ENCODE peak calls at places on chromosomes 1 and 21, in five cellular contexts. Z, C, Q, N and V are unnamed samples.

GRCh38 chr1:230281531-230281930 is 144.6 kb downstream of the PGBD5 start:
- DNase-seq in Q (no peak), Z (no peak), C (no peak), N (no peak), V (no peak)

GRCh38 chr1:240256836-240257503 is 165.3 kb downstream of the FMN2 start:
- DNase-seq in Z (no peak), N (no peak), C (no peak), Q (no peak), V (no peak)

GRCh38 chr1:150168960-150169565 is 19.3 kb downstream of the PLEKHO1 start:
- DNase-seq in C (peak), Z (peak), N (peak), Q (peak), V (peak)

GRCh38 chr1:47407481-47407880 is 8.6 kb upstream of the FOXE3 start:
- DNase-seq in Z (no peak), C (peak), N (no peak), Q (no peak), V (no peak)

GRCh38 chr1:205985330-205986005 is 17.7 kb downstream of the RAB7B start:
- DNase-seq in Q (peak), N (no peak), C (no peak), Z (no peak), V (no peak)

GRCh38 chr1:2610036-2610720 is 22.6 kb downstream of the MMEL1 start:
- DNase-seq in Z (no peak), N (no peak), C (peak), Q (no peak), V (no peak)

GRCh38 chr1:50251592-50252165 is 143.0 kb downstream of the ELAVL4 start:
- DNase-seq in Q (no peak), Z (peak), N (no peak), C (no peak), V (no peak)

GRCh38 chr1:22978299-22978698 is 5.6 kb upstream of the LACTBL1 start:
- DNase-seq in N (peak), Z (no peak), C (peak), Q (peak), V (peak)

GRCh38 chr1:180571832-180572636 is 13.3 kb downstream of the OVAAL start:
- DNase-seq in C (no peak), Z (no peak), Q (peak), N (peak), V (no peak)

GRCh38 chr1:15056515-15057285 is 96.8 kb upstream of the TMEM51 start:
- DNase-seq in C (peak), Q (peak), N (peak), Z (no peak), V (peak)

GRCh38 chr1:241550318-241550717 is 18.1 kb downstream of the KMO start:
- DNase-seq in C (no peak), Z (no peak), N (no peak), Q (no peak), V (no peak)

GRCh38 chr1:186218661-186219352 is 156.2 kb downstream of the TPR start:
- DNase-seq in C (no peak), Z (no peak), Q (no peak), N (no peak), V (no peak)

GRCh38 chr1:50595874-50596273 is 172.6 kb upstream of the DMRTA2 start:
- DNase-seq in Q (no peak), N (no peak), C (no peak), Z (no peak), V (no peak)

GRCh38 chr1:43274125-43274803 is 4.5 kb downstream of the TMEM125 start:
- DNase-seq in N (peak), C (peak), Q (peak), Z (no peak), V (peak)

GRCh38 chr21:35540950-35541632 is 492.0 kb upstream of the RUNX1 start:
- DNase-seq in Q (peak), C (peak), Z (no peak), N (no peak), V (no peak)

GRCh38 chr1:110878993-110879392 is 6.0 kb downstream of the CD53 start:
- DNase-seq in N (no peak), Z (no peak), Q (no peak), C (no peak), V (no peak)

GRCh38 chr1:11500881-11501280 is 21.9 kb downstream of the DISP3 start:
- DNase-seq in N (no peak), Z (no peak), C (no peak), Q (no peak), V (no peak)

GRCh38 chr1:165580931-165581871 is 37.4 kb downstream of the LRRC52 start:
- DNase-seq in Q (peak), Z (no peak), C (peak), N (peak), V (peak)

GRCh38 chr1:10877894-10878293 is 81.4 kb upstream of the CASZ1 start:
- DNase-seq in Z (no peak), N (no peak), Q (no peak), C (no peak), V (no peak)

GRCh38 chr1:90126834-90127233 is 131.9 kb downstream of the ZNF326 start:
- DNase-seq in Q (no peak), Z (no peak), N (no peak), C (no peak), V (no peak)

GRCh38 chr1:23010734-23011449 is 4.8 kb downstream of the TEX46 start:
- DNase-seq in N (peak), Q (peak), Z (no peak), C (peak), V (peak)

GRCh38 chr1:203465146-203465798 is 10.3 kb upstream of the PRELP start:
- DNase-seq in Z (no peak), C (no peak), Q (no peak), N (no peak), V (no peak)

GRCh38 chr21:37552496-37553399 is 186.2 kb downstream of the DYRK1A start:
- DNase-seq in N (no peak), Q (no peak), Z (no peak), C (no peak), V (no peak)

GRCh38 chr1:53061859-53062714 is at the start of gene PODN:
- DNase-seq in Q (no peak), Z (peak), C (peak), N (peak), V (peak)
- H3K4me3 ChIP-seq in Q (peak), Z (peak), C (peak), N (peak), V (peak)

DNA sequence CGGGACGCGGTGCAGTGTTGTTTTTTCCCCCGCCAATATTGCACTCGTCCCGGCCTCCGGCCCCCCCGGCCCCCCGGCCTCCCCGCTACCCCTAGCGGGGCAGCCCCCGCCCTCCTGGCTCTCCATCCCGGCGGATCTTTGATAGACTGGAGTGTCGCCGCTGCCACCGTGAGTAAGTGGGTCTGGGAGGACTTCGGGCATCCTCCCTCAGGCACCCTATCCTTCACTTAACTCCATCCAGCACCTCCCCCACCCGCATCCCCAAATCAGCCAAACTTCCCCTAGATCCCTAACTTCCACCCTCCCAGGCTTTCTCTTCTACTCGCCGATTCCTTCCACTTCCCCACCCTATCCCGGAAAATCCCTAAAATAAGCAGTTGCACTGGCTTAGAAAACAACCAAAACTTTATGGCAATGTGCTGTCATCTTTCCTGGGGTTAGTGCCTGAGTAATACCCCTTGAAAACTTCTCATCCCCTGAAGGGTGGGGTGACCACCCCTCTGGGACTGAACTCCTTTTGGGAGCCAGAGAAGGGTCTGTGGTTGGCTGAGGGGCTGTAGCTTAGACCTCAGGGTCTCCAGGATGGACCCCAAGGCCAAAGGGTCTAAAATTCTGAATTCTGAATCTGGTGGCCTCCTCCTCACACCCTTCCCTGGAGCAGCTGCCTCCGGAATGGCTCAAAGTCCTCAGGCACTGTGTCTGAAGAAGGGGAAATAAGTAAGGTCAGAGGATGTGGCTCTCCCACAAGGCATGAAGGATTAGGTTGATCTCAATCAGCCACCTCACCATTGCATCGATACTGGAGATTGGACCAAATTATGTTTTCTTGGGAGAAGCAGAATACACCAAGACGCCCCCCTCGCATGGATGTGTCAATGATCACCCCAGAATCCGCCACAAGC is 12.2 kb downstream of the THBS3 start:
- DNase-seq in N (peak), Q (no peak), C (no peak), Z (no peak), V (peak)
- H3K4me3 ChIP-seq in N (peak), Q (peak), C (peak), Z (peak), V (peak)

GRCh38 chr1:19405195-19405760 is 80.1 kb downstream of the CAPZB start:
- DNase-seq in Q (no peak), N (no peak), C (no peak), Z (peak), V (no peak)
- H3K4me3 ChIP-seq in Q (no peak), N (no peak), C (no peak), Z (no peak), V (no peak)

GRCh38 chr1:97693601-97694000 is 227.2 kb downstream of the DPYD start:
- DNase-seq in Q (peak), N (no peak), Z (no peak), C (peak), V (no peak)
- H3K4me3 ChIP-seq in Q (no peak), N (no peak), Z (no peak), C (no peak), V (no peak)

GRCh38 chr21:42429856-42430255 is 26.2 kb downstream of the UBASH3A start:
- DNase-seq in Q (no peak), Z (peak), C (no peak), N (no peak), V (no peak)

GRCh38 chr21:42427809-42428419 is 24.2 kb downstream of the UBASH3A start:
- DNase-seq in Z (no peak), Q (no peak), C (no peak), N (no peak), V (no peak)

GRCh38 chr21:42430570-42430969 is 26.9 kb downstream of the UBASH3A start:
- DNase-seq in Z (no peak), Q (no peak), N (no peak), C (no peak), V (no peak)

GRCh38 chr21:42426876-42427480 is 23.3 kb downstream of the UBASH3A start:
- DNase-seq in N (no peak), Q (no peak), Z (no peak), C (no peak), V (no peak)

GRCh38 chr21:42429021-42429420 is 25.3 kb downstream of the UBASH3A start:
- DNase-seq in Q (no peak), N (no peak), Z (no peak), C (no peak), V (no peak)
- H3K4me3 ChIP-seq in Q (no peak), N (no peak), Z (no peak), C (no peak), V (no peak)

GRCh38 chr1:40058453-40059291 is 18.1 kb downstream of the CAP1 start:
- DNase-seq in Q (no peak), N (peak), C (no peak), Z (no peak), V (peak)
- H3K4me3 ChIP-seq in Q (no peak), N (no peak), C (no peak), Z (no peak), V (no peak)

DNA sequence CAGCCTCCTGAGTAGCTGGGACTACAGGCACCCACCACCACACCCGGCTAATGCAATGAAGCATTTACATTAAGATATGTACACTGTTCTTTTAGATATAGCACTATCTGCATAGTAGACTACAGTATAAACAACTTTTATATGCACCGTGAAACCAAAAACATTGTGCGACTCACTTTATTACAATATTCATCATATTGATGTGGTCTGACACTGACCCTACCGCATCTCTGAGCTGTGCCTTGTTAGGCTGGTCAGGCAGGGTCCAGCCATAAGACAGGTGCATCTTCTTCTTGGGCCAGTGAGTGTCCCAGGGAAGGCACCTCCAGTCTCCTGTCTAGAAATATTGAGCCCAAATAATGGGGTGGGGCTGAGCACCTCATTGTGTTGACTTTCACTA is 128.8 kb downstream of the SIPA1L2 start:
- DNase-seq in Q (no peak), N (no peak), Z (no peak), C (no peak), V (no peak)
- H3K4me3 ChIP-seq in Q (no peak), N (no peak), Z (no peak), C (no peak), V (no peak)

GRCh38 chr21:42234026-42234425 is 15.1 kb downstream of the ABCG1 start:
- DNase-seq in C (no peak), Q (no peak), N (no peak), Z (peak), V (no peak)

GRCh38 chr21:42236693-42237092 is 17.8 kb downstream of the ABCG1 start:
- DNase-seq in C (no peak), Z (no peak), N (no peak), Q (no peak), V (no peak)

GRCh38 chr21:42236014-42236413 is 17.1 kb downstream of the ABCG1 start:
- DNase-seq in C (no peak), Z (no peak), N (no peak), Q (no peak), V (no peak)

GRCh38 chr21:42234464-42235241 is 15.7 kb downstream of the ABCG1 start:
- DNase-seq in Q (no peak), C (no peak), Z (peak), N (peak), V (peak)

DNA sequence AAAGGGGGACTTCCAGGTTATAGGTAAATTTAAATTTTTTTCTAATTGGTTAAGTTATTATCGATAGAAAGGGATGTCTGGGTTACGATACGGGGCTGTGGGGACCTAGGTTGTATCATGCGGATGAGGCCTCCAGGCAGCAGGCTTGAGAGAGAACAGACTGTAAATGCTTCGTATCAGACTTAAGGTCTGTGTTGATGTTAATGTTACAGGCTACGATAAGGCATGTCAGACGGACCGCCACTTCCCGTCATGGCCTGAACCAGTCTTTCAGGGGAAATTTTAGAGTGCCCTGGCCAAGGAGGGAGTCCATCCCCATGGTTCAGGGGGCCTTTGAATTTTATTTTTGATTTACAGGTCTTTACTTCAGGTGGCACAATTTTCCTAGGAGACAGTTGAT is 16.7 kb downstream of the ABCG1 start:
- DNase-seq in C (no peak), N (no peak), Z (no peak), Q (no peak), V (no peak)
- H3K4me3 ChIP-seq in C (no peak), N (no peak), Z (peak), Q (no peak), V (no peak)